ENCODE peak calls at places on chromosomes 4 and X, in four cellular contexts. A, B, V and C are unnamed samples.

GRCh38 chrX:107834273-107835201 is 8.9 kb downstream of the MID2 start:
- DNase-seq in A (peak), B (no peak), V (no peak), C (no peak)

GRCh38 chrX:111511477-111511876 is at the start of gene SERTM2:
- DNase-seq in A (peak), B (no peak), V (peak), C (peak)

GRCh38 chrX:91311969-91312368 is 122.7 kb upstream of the PABPC5 start:
- DNase-seq in A (no peak), B (no peak), V (no peak), C (no peak)

GRCh38 chr4:2843909-2844584 is 403 bp downstream of the ADD1 start:
- DNase-seq in A (no peak), B (peak), V (peak), C (peak)

GRCh38 chr4:38743866-38744265 is 38.9 kb downstream of the TLR10 start:
- DNase-seq in A (no peak), B (no peak), V (no peak), C (no peak)

GRCh38 chr4:14167876-14168510 is 540.5 kb upstream of the BOD1L1 start:
- DNase-seq in A (peak), B (no peak), V (no peak), C (no peak)

GRCh38 chr4:5710065-5710961 is 688 bp upstream of the EVC start:
- DNase-seq in A (peak), B (no peak), V (no peak), C (no peak)

GRCh38 chr4:30399476-30399875 is 320.7 kb upstream of the PCDH7 start:
- DNase-seq in A (no peak), B (no peak), V (no peak), C (no peak)

GRCh38 chr4:77172336-77172735 is 15.3 kb downstream of the CCNG2 start:
- DNase-seq in A (peak), B (no peak), V (no peak), C (no peak)